ENCODE peak calls at places on chromosomes 5 and 9, in five cellular contexts. One of them, this sample, is unnamed.

GRCh38 chr5:53367727-53368126 is 112.7 kb upstream of the FST start:
- DNase-seq in tibial artery: no peak
- DNase-seq in CD8-positive, alpha-beta T cell: no peak
- DNase-seq in heart left ventricle: no peak
- DNase-seq in lower lobe of right lung: no peak
- DNase-seq in this sample: no peak

GRCh38 chr5:169805527-169805934 is 168.5 kb downstream of the DOCK2 start:
- DNase-seq in lower lobe of right lung: no peak
- DNase-seq in CD8-positive, alpha-beta T cell: peak
- DNase-seq in heart left ventricle: no peak
- DNase-seq in tibial artery: no peak
- DNase-seq in this sample: peak

GRCh38 chr5:142446131-142446959 is 121.5 kb upstream of the SPRY4 start:
- DNase-seq in tibial artery: no peak
- DNase-seq in heart left ventricle: no peak
- DNase-seq in lower lobe of right lung: no peak
- DNase-seq in CD8-positive, alpha-beta T cell: no peak
- DNase-seq in this sample: no peak

GRCh38 chr5:92435781-92436180 is 1052.7 kb upstream of the ARRDC3 start:
- DNase-seq in heart left ventricle: no peak
- DNase-seq in CD8-positive, alpha-beta T cell: no peak
- DNase-seq in tibial artery: no peak
- DNase-seq in lower lobe of right lung: no peak
- DNase-seq in this sample: no peak

GRCh38 chr9:40884072-40884901 is 244.2 kb downstream of the FOXD4L6 start:
- DNase-seq in tibial artery: no peak
- DNase-seq in lower lobe of right lung: peak
- DNase-seq in CD8-positive, alpha-beta T cell: no peak
- DNase-seq in heart left ventricle: peak
- DNase-seq in this sample: no peak

GRCh38 chr5:17330386-17330785 is 113.0 kb downstream of the BASP1 start:
- DNase-seq in lower lobe of right lung: no peak
- DNase-seq in CD8-positive, alpha-beta T cell: no peak
- DNase-seq in heart left ventricle: no peak
- DNase-seq in tibial artery: no peak
- DNase-seq in this sample: no peak

GRCh38 chr5:149800563-149801103 is 70.5 kb downstream of the PPARGC1B start:
- DNase-seq in heart left ventricle: no peak
- DNase-seq in tibial artery: no peak
- DNase-seq in CD8-positive, alpha-beta T cell: no peak
- DNase-seq in lower lobe of right lung: no peak
- DNase-seq in this sample: no peak

GRCh38 chr9:73539881-73540280 is 388.2 kb downstream of the ANXA1 start:
- DNase-seq in CD8-positive, alpha-beta T cell: no peak
- DNase-seq in tibial artery: no peak
- DNase-seq in lower lobe of right lung: no peak
- DNase-seq in heart left ventricle: no peak
- DNase-seq in this sample: no peak

GRCh38 chr5:16970826-16971225 is 34.7 kb upstream of the MYO10 start:
- DNase-seq in CD8-positive, alpha-beta T cell: no peak
- DNase-seq in lower lobe of right lung: no peak
- DNase-seq in heart left ventricle: no peak
- DNase-seq in tibial artery: no peak
- DNase-seq in this sample: no peak

GRCh38 chr9:98142182-98142924 is 23.3 kb upstream of the TRIM14 start:
- DNase-seq in CD8-positive, alpha-beta T cell: no peak
- DNase-seq in heart left ventricle: no peak
- DNase-seq in tibial artery: no peak
- DNase-seq in lower lobe of right lung: peak
- DNase-seq in this sample: no peak

DNA sequence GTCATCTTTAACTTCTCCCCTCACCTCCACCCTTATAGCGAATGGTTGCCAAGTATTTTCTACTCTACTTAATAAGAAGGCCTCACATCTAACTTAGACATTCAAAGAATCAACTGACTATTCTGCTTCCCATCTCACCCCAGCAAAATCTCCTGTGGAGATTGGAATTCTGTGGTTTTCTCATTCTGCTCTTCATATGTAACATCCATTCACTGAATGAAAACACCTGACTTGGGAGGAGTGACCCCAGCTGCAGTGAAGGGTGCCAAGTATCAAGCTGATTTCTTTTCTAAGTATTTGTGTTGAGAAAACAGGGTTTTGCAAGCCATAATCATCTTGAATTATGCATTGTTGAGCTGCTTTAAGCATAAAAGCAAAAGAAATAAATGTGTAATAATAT is 42.5 kb upstream of the TAF1L start:
- DNase-seq in CD8-positive, alpha-beta T cell: no peak
- DNase-seq in lower lobe of right lung: no peak
- DNase-seq in tibial artery: no peak
- DNase-seq in heart left ventricle: no peak
- DNase-seq in this sample: no peak
- H3K4me3 ChIP-seq in CD8-positive, alpha-beta T cell: no peak
- H3K4me3 ChIP-seq in lower lobe of right lung: no peak
- H3K4me3 ChIP-seq in tibial artery: no peak
- H3K4me3 ChIP-seq in heart left ventricle: no peak
- H3K4me3 ChIP-seq in this sample: no peak

DNA sequence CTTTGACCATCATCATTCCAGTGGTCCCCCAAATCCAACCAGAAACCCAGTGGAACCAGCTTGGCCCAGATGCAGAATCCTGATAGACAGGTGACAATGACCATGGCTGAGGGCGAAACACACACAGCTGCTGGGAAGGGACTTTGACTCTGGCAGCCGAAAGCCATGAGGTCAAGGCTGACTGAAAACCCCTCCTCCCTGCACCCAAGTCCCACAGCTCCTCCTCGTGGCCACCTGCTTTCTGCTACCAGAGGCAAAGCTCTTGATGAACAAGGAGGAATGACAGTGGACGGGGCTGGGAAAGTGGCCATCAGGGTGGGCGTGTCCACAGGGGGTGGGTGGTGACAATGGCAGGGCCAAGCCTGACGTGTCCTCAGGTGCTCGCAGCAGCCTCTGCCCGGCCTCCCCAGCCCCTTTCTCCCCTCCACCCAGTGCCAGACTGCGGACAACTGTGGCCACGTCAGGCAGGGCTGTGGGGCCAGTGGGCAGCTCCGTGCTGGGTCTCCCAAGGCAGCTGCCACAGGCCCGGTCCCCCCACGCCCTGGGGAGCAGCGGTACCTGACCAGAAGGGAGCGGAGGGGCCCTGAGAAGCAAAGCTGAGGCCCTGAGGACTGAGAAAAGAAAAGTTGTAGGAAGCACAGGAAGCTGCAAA is 30.8 kb upstream of the SARDH start:
- DNase-seq in tibial artery: peak
- DNase-seq in lower lobe of right lung: peak
- DNase-seq in CD8-positive, alpha-beta T cell: no peak
- DNase-seq in heart left ventricle: peak
- DNase-seq in this sample: no peak
- TF ChIP-seq CTCF in tibial artery: no peak
- TF ChIP-seq CTCF in lower lobe of right lung: no peak
- TF ChIP-seq CTCF in CD8-positive, alpha-beta T cell: no peak
- TF ChIP-seq CTCF in heart left ventricle: no peak
- TF ChIP-seq CTCF in this sample: no peak

GRCh38 chr5:163437011-163437308 is 435 bp upstream of the CCNG1 start:
- DNase-seq in CD8-positive, alpha-beta T cell: no peak
- DNase-seq in heart left ventricle: no peak
- DNase-seq in tibial artery: no peak
- DNase-seq in lower lobe of right lung: no peak
- DNase-seq in this sample: no peak
- H3K4me3 ChIP-seq in CD8-positive, alpha-beta T cell: peak
- H3K4me3 ChIP-seq in heart left ventricle: peak
- H3K4me3 ChIP-seq in tibial artery: peak
- H3K4me3 ChIP-seq in lower lobe of right lung: peak
- H3K4me3 ChIP-seq in this sample: peak

DNA sequence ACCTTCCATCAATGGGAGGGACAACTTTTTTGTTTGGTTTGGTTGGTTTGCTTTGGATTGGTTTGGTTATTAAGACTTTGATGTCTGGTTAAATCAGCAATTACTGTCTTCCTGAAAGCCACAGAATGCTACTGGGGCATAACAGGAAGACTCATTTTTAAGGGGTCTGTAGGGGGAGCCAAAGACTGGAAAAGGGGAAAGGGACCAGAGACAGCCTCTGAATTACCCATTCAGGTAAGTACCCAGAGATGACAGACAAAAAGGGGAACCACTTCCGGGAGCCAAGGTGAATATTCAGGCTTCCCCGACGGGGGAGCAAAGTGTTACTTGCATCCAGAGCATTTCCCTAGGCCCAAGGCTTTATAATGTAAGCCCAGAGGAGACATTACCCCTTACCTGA is 4.6 kb upstream of the FEM1C start:
- DNase-seq in CD8-positive, alpha-beta T cell: no peak
- DNase-seq in heart left ventricle: no peak
- DNase-seq in tibial artery: no peak
- DNase-seq in lower lobe of right lung: no peak
- DNase-seq in this sample: peak
- TF ChIP-seq CTCF in CD8-positive, alpha-beta T cell: no peak
- TF ChIP-seq CTCF in heart left ventricle: no peak
- TF ChIP-seq CTCF in tibial artery: no peak
- TF ChIP-seq CTCF in lower lobe of right lung: peak
- TF ChIP-seq CTCF in this sample: peak

GRCh38 chr5:171310816-171311697 is 2.0 kb downstream of the TLX3 start:
- DNase-seq in CD8-positive, alpha-beta T cell: no peak
- DNase-seq in tibial artery: peak
- DNase-seq in heart left ventricle: no peak
- DNase-seq in lower lobe of right lung: no peak
- DNase-seq in this sample: no peak

GRCh38 chr5:171310334-171310815 is 1.3 kb downstream of the TLX3 start:
- DNase-seq in CD8-positive, alpha-beta T cell: no peak
- DNase-seq in lower lobe of right lung: no peak
- DNase-seq in heart left ventricle: no peak
- DNase-seq in tibial artery: peak
- DNase-seq in this sample: no peak

GRCh38 chr5:171312129-171312819 is 3.2 kb downstream of the TLX3 start:
- DNase-seq in heart left ventricle: no peak
- DNase-seq in lower lobe of right lung: no peak
- DNase-seq in CD8-positive, alpha-beta T cell: no peak
- DNase-seq in tibial artery: peak
- DNase-seq in this sample: no peak

GRCh38 chr5:171313481-171314206 is 4.6 kb downstream of the TLX3 start:
- DNase-seq in CD8-positive, alpha-beta T cell: no peak
- DNase-seq in heart left ventricle: no peak
- DNase-seq in lower lobe of right lung: no peak
- DNase-seq in tibial artery: peak
- DNase-seq in this sample: no peak

DNA sequence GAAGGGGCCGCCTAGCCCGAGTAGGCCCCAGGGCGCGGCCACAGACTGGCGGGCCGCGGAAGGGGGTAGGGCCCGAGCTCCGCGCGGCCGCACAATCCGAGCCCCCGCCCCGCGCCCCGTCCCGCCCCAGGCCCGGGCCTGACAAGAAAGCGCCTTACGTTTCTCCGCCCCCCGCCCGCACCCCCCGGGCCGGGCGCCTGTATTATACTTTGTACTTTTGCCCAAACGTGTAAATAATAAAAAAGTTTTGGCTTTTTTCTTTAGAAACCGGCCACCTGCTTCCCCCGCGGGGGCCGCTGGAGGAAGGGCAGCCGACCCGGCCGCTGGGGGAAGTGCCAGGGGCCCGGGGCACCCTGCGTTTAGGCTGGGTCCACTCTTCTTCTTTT is 2.6 kb downstream of the TLX3 start:
- DNase-seq in tibial artery: no peak
- DNase-seq in CD8-positive, alpha-beta T cell: no peak
- DNase-seq in lower lobe of right lung: no peak
- DNase-seq in heart left ventricle: no peak
- DNase-seq in this sample: no peak
- H3K4me3 ChIP-seq in tibial artery: peak
- H3K4me3 ChIP-seq in CD8-positive, alpha-beta T cell: no peak
- H3K4me3 ChIP-seq in lower lobe of right lung: peak
- H3K4me3 ChIP-seq in heart left ventricle: peak
- H3K4me3 ChIP-seq in this sample: no peak

DNA sequence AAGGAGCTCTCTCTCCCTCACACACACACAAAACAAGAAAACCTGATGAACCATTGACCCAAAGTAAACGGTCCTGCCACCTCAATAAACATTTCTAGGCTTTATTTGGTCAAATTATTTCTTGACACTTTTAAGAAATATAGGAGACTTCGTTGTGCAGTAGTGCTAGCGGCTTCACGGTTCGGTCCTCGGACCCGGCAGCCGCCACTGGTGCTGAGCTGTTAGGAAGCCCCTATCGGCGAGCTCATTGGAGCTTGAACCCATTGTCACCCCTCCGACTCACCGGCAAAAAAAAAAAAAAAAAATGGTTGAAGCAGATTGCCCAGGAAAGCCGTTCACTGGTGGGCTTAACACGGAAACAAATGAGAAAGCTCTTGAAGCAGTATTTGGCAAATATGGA is 1695.6 kb upstream of the ACO1 start:
- DNase-seq in CD8-positive, alpha-beta T cell: no peak
- DNase-seq in tibial artery: no peak
- DNase-seq in lower lobe of right lung: no peak
- DNase-seq in heart left ventricle: no peak
- DNase-seq in this sample: no peak
- TF ChIP-seq CTCF in CD8-positive, alpha-beta T cell: no peak
- TF ChIP-seq CTCF in tibial artery: no peak
- TF ChIP-seq CTCF in lower lobe of right lung: no peak
- TF ChIP-seq CTCF in heart left ventricle: no peak
- TF ChIP-seq CTCF in this sample: no peak

DNA sequence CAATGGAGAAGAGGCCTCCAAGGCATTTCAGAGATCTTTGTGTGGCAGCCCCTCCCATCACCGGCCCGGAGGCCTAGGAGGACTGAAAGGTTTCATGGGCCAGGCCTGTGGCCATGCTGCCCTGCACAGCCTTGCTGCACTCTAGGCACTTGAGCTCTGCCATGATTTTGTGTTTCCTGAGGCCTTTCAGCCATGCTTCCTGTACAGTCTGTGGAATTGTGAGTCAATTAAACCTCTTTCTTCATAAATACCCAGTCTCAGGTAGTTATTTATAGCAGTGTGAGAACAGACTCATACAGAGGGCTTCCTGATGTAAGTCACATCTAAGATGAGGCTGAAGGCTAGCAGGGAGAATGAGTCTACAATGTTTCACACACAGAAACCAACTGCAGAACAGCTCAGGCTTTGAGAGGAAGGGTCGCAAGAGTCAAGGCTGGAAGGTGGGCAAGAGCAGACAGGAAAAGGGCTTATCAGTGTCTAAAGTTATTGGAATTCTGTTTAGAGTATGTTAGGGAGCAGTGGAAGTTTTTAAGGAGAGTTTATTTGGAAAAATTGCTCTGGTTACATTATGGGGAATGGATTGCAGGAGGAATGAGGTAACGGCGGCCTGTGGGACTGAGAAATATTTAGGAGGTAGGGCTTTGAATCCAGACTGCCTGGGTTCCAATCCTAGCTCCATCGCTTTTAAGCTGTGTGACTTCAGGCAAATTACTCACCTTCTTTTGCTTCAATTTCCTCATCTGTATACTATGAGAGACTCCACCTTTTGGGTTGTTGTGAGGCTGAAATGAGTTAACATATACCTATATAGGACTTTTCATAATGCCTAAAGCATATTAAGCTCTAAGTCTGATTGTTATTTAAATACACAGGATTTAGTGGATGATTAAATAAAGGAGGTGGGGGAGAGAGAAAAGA is 291.2 kb downstream of the CWC27 start:
- DNase-seq in CD8-positive, alpha-beta T cell: no peak
- DNase-seq in tibial artery: no peak
- DNase-seq in heart left ventricle: no peak
- DNase-seq in lower lobe of right lung: no peak
- DNase-seq in this sample: no peak
- H3K4me3 ChIP-seq in CD8-positive, alpha-beta T cell: no peak
- H3K4me3 ChIP-seq in tibial artery: no peak
- H3K4me3 ChIP-seq in heart left ventricle: no peak
- H3K4me3 ChIP-seq in lower lobe of right lung: no peak
- H3K4me3 ChIP-seq in this sample: no peak